ENCODE peak calls at places on chromosomes 11 and 22, in five cellular contexts. X is neuronal stem cell, P is H9, S is IMR-90, B is H1. G is an unnamed sample.

GRCh38 chr11:47716692-47717091 is 1.5 kb upstream of the AGBL2 start:
- DNase-seq in B (peak), P (no peak), X (no peak), S (no peak), G (no peak)

GRCh38 chr22:44707752-44708151 is 5.7 kb downstream of the PRR5 start:
- DNase-seq in B (no peak), X (no peak), S (peak), P (no peak), G (no peak)

GRCh38 chr11:126346586-126346940 is 8.9 kb upstream of the ST3GAL4 start:
- DNase-seq in S (no peak), X (no peak), P (no peak), B (no peak), G (no peak)

GRCh38 chr11:119700536-119701346 is 28.3 kb downstream of the NECTIN1 start:
- DNase-seq in S (no peak), B (no peak), X (no peak), P (no peak), G (no peak)

GRCh38 chr11:116042125-116042524 is 537.9 kb upstream of the CADM1 start:
- DNase-seq in B (no peak), X (no peak), P (no peak), S (no peak), G (no peak)

GRCh38 chr11:69791266-69791665 is 16.1 kb upstream of the FGF4 start:
- DNase-seq in B (no peak), X (no peak), P (no peak), S (peak), G (no peak)

GRCh38 chr11:2761131-2762030 is 61.6 kb upstream of the KCNQ1OT1 start:
- DNase-seq in B (peak), P (peak), X (no peak), S (no peak), G (no peak)

GRCh38 chr22:42376721-42377177 is 55.5 kb downstream of the NFAM1 start:
- DNase-seq in X (peak), B (no peak), P (peak), S (peak), G (peak)

GRCh38 chr11:10742460-10743208 is 8.4 kb upstream of the CTR9 start:
- DNase-seq in X (no peak), S (peak), P (no peak), B (no peak), G (no peak)

GRCh38 chr22:44647141-44647540 is 54.9 kb upstream of the PRR5 start:
- DNase-seq in B (no peak), X (no peak), S (no peak), P (no peak), G (no peak)

GRCh38 chr11:45162916-45163879 is 16.8 kb downstream of the PRDM11 start:
- DNase-seq in B (no peak), P (no peak), S (no peak), X (no peak), G (no peak)

GRCh38 chr22:23781533-23781932 is 5.2 kb upstream of the SMARCB1 start:
- DNase-seq in X (no peak), P (no peak), B (no peak), S (peak), G (no peak)

GRCh38 chr11:47983464-47984397 is 3.4 kb downstream of the PTPRJ start:
- DNase-seq in X (no peak), P (no peak), S (peak), B (no peak), G (no peak)

GRCh38 chr11:75667268-75667830 is 1.5 kb downstream of the MAP6 start:
- DNase-seq in B (peak), X (peak), P (peak), S (no peak), G (peak)

GRCh38 chr11:8814209-8814922 is 96.6 kb upstream of the AKIP1 start:
- DNase-seq in B (no peak), P (no peak), X (no peak), S (no peak), G (peak)

GRCh38 chr22:30754521-30754920 is 59.8 kb downstream of the OSBP2 start:
- DNase-seq in S (no peak), B (no peak), X (no peak), P (no peak), G (no peak)

GRCh38 chr22:17814084-17814483 is 39.8 kb upstream of the BID start:
- DNase-seq in S (no peak), X (no peak), P (no peak), B (no peak), G (no peak)

GRCh38 chr22:44445731-44446130 is 52.3 kb downstream of the RTL6 start:
- DNase-seq in P (peak), S (no peak), X (no peak), B (no peak), G (no peak)

GRCh38 chr11:61610905-61611304 is 30.0 kb upstream of the SYT7 start:
- DNase-seq in X (no peak), P (no peak), S (no peak), B (no peak), G (no peak)

GRCh38 chr11:128026596-128026995 is 560.8 kb downstream of the ETS1 start:
- DNase-seq in B (no peak), P (no peak), X (no peak), S (peak), G (no peak)

GRCh38 chr11:57094206-57094940 is 87.4 kb upstream of the LRRC55 start:
- DNase-seq in P (no peak), B (no peak), X (no peak), S (peak), G (peak)

GRCh38 chr11:66314186-66314501 is 2.7 kb downstream of the CD248 start:
- DNase-seq in B (no peak), P (no peak), S (no peak), X (no peak), G (no peak)
- H3K4ac ChIP-seq in B (no peak), P (no peak), S (peak), X (no peak), G (no peak)

GRCh38 chr11:35079581-35079980 is 59.4 kb upstream of the CD44 start:
- DNase-seq in X (no peak), S (no peak), B (no peak), P (no peak), G (no peak)

GRCh38 chr11:35084817-35085424 is 54.0 kb upstream of the CD44 start:
- DNase-seq in X (no peak), P (no peak), S (no peak), B (no peak), G (no peak)

GRCh38 chr11:35085766-35086165 is 53.2 kb upstream of the CD44 start:
- DNase-seq in P (no peak), X (no peak), B (no peak), S (no peak), G (no peak)

GRCh38 chr11:35083181-35084061 is 55.5 kb upstream of the CD44 start:
- DNase-seq in B (no peak), P (peak), X (no peak), S (peak), G (peak)

DNA sequence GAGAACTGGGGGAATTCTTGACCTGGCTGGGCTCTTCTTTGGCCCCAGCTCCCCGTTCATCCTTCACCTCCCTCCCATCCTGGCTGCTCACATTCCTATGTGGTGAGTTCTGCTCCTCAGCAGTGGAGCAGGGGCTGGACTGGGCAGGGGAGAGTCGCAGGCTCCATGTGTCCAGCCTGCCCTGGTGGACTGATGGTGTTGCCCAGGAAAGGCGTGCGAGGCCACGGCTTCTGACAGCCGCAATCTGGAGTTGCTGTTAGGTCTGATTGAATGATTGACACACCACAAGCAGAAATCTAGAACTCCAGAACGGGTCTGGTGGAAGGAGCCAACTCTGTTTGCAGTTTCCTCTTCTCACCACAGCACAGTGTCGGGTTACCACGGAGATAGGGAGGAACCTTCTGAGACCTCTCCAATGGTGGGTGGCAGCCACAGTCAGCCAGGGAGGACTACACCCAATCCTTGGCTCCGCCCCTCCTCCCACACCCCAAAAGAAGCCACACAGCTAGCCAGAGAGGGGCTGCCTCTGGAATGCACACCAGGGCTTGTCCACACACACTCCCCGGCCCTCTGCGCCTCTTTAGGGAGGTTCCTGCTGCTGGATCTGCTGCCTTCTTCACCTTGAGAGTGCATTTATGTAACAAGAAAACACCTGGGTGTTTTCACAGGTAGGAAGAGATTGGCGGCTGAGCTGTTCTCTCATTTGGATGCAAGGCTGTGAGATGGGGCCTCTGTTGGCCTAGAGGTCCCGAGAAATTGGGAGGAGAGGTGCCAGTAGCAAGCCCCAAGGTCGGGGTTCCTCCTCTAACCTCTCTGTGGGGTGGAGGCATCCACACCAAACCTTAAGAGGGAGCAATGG is 56.4 kb upstream of the CD44 start:
- DNase-seq in S (peak), P (peak), X (no peak), B (peak), G (peak)
- H3K4ac ChIP-seq in S (peak), P (no peak), X (no peak), B (no peak), G (no peak)

DNA sequence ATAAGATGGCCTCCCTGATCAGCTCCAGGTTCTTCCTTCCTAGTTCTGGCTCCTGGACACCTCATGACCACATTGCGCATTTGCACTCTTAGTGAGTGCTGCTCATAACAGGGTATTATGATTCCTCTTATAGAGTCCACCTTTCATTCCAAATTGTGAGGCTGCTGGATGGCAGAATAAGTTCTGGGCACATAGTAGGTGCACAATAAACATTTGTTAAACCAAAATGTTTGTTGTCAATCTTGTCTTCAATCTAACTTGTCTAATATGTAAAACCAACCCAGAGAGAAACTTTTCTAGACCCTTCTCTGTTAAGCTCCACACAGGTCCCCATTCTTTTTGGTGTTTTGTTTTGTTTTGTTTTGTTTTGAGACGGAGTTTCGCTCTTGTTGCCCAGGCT is 22.6 kb upstream of the ZBTB16 start:
- DNase-seq in P (no peak), X (no peak), B (no peak), S (no peak), G (no peak)
- H3K4ac ChIP-seq in P (no peak), X (no peak), B (no peak), S (no peak), G (no peak)

DNA sequence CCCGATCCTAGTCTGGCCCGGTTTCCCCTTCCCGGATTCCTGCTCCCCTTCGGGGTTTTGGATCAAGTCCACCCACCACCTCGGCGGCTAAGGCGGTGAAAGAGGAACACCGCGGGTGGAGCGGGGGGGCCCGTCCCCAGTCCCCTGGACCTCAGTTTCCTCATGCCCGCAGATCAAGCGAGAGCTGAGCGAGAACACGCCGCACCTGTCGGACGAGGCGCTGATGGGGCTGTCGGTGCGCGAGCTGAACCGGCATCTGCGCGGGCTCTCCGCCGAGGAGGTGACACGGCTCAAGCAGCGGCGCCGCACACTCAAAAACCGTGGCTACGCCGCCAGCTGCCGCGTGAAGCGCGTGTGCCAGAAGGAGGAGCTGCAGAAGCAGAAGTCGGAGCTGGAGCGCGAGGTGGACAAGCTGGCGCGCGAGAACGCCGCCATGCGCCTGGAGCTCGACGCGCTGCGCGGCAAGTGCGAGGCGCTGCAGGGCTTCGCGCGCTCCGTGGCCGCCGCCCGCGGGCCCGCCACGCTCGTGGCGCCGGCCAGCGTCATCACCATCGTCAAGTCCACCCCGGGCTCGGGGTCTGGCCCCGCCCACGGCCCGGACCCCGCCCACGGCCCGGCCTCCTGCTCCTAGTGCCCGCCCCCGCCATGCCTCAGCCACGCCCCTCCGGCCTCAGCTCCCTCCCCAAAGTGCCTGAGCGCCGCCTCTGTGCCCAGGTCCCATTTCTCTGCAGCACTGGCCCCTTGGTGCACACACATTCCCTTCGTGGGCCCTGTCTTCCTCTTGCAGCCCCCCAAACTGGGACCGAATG is 12.7 kb downstream of the MAFF start:
- DNase-seq in X (peak), S (peak), P (peak), B (peak), G (peak)
- H3K4ac ChIP-seq in X (no peak), S (peak), P (no peak), B (no peak), G (no peak)

GRCh38 chr22:40502919-40503318 is 132.5 kb downstream of the SGSM3 start:
- DNase-seq in X (no peak), P (no peak), B (no peak), S (no peak), G (no peak)

GRCh38 chr22:40509401-40510134 is 127.0 kb downstream of the MRTFA start:
- DNase-seq in B (no peak), X (no peak), P (no peak), S (peak), G (peak)

GRCh38 chr22:40507491-40507890 is 129.0 kb downstream of the MRTFA start:
- DNase-seq in X (no peak), P (no peak), B (no peak), S (no peak), G (no peak)

GRCh38 chr22:40504285-40505249 is 132.0 kb downstream of the MRTFA start:
- DNase-seq in P (no peak), S (no peak), B (no peak), X (no peak), G (no peak)

DNA sequence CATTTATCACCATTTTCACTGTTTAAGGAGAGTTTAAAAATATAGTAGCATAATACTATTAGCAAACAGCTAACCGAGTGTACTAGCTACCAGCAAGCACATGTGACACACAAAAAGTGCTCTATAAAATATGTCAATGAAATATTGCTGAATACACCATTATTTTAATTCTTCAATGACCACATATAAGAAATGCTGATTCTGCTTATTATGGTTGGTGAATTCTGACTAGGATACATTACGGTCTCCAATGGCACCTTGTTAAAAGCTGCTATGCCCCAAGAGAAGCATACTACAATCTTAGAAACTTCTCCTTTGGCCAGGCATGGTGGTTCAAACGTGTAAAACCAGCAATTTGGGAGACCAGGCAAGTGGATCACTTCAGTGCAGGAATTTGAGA is 129.8 kb downstream of the MRTFA start:
- DNase-seq in B (no peak), X (no peak), S (no peak), P (no peak), G (no peak)
- H3K4ac ChIP-seq in B (no peak), X (no peak), S (peak), P (no peak), G (no peak)

G was measured in mesendoderm.